ENCODE peak calls at places on chromosomes 5 and 9, in six cellular contexts. A is GM13977, H is mesothelial cell of epicardium, X is nephron progenitor cell, G is right atrium auricular region, Q is fibroblast of lung. Z is an unnamed sample.

GRCh38 chr5:58241383-58241782 is 218.5 kb downstream of the PLK2 start:
- DNase-seq in A (no peak), H (no peak), X (no peak), G (no peak), Q (peak), Z (peak)

GRCh38 chr5:156879665-156880285 is 29.7 kb downstream of the PPP1R2B start:
- DNase-seq in A (peak), H (no peak), X (no peak), G (no peak), Q (no peak), Z (no peak)

GRCh38 chr5:78507531-78507930 is 141.0 kb downstream of the LHFPL2 start:
- DNase-seq in A (no peak), H (no peak), X (no peak), G (no peak), Q (no peak), Z (no peak)

GRCh38 chr9:36148652-36149051 is 12.1 kb downstream of the GLIPR2 start:
- DNase-seq in A (peak), H (peak), X (no peak), G (peak), Q (peak), Z (peak)

GRCh38 chr5:175290379-175290778 is 153.6 kb downstream of the DRD1 start:
- DNase-seq in A (no peak), H (no peak), X (no peak), G (no peak), Q (no peak), Z (no peak)

GRCh38 chr5:43469671-43470396 is 13.8 kb downstream of the TMEM267 start:
- DNase-seq in A (no peak), H (no peak), X (no peak), G (no peak), Q (no peak), Z (no peak)

GRCh38 chr5:423233-423565 is 19.8 kb upstream of the EXOC3 start:
- DNase-seq in A (no peak), H (no peak), X (no peak), G (no peak), Q (no peak), Z (no peak)

GRCh38 chr5:65721050-65721774 is 697 bp downstream of the SGTB start:
- DNase-seq in A (peak), H (peak), X (peak), G (peak), Q (peak), Z (peak)

GRCh38 chr5:7616897-7617296 is 221.0 kb downstream of the ADCY2 start:
- DNase-seq in A (no peak), H (no peak), X (no peak), G (no peak), Q (no peak), Z (no peak)

GRCh38 chr5:30368064-30368463 is 825.4 kb upstream of the CDH6 start:
- DNase-seq in A (no peak), H (no peak), X (no peak), G (no peak), Q (no peak), Z (no peak)

GRCh38 chr5:72509401-72509800 is 2.2 kb upstream of the ZNF366 start:
- DNase-seq in A (no peak), H (no peak), X (no peak), G (peak), Q (no peak), Z (no peak)

GRCh38 chr9:114470121-114470520 is 35.2 kb downstream of the WHRN start:
- DNase-seq in A (no peak), H (no peak), X (no peak), G (no peak), Q (no peak), Z (no peak)

GRCh38 chr5:157670662-157671591 is at the start of gene C5orf52:
- DNase-seq in A (peak), H (peak), X (peak), G (peak), Q (peak), Z (peak)

GRCh38 chr5:75337366-75338021 is 474 bp downstream of the HMGCR start:
- DNase-seq in A (no peak), H (peak), X (no peak), G (peak), Q (peak), Z (no peak)

GRCh38 chr5:77867914-77868313 is 91.8 kb upstream of the TBCA start:
- DNase-seq in A (no peak), H (no peak), X (no peak), G (no peak), Q (no peak), Z (no peak)

GRCh38 chr9:116644099-116644688 is 42.9 kb upstream of the TRIM32 start:
- DNase-seq in A (no peak), H (no peak), X (no peak), G (no peak), Q (peak), Z (no peak)

GRCh38 chr5:80569086-80569960 is 757 bp downstream of the ANKRD34B start:
- DNase-seq in A (peak), H (peak), X (peak), G (peak), Q (no peak), Z (no peak)

GRCh38 chr9:85600675-85601263 is 141.0 kb downstream of the AGTPBP1 start:
- DNase-seq in A (no peak), H (no peak), X (no peak), G (no peak), Q (no peak), Z (no peak)

GRCh38 chr5:155827949-155828348 is 499.0 kb upstream of the SGCD start:
- DNase-seq in A (peak), H (no peak), X (no peak), G (no peak), Q (no peak), Z (no peak)

GRCh38 chr9:107395126-107395525 is 94.4 kb downstream of the KLF4 start:
- DNase-seq in A (no peak), H (no peak), X (no peak), G (no peak), Q (no peak), Z (no peak)

GRCh38 chr9:89278997-89279739 is 31.8 kb upstream of the CKS2 start:
- DNase-seq in A (peak), H (no peak), X (peak), G (no peak), Q (peak), Z (peak)

GRCh38 chr9:130337318-130337717 is 71.8 kb downstream of the HMCN2 start:
- DNase-seq in A (no peak), H (no peak), X (no peak), G (no peak), Q (no peak), Z (no peak)

GRCh38 chr5:10702911-10703491 is 58.0 kb downstream of the DAP start:
- DNase-seq in A (no peak), H (no peak), X (no peak), G (no peak), Q (peak), Z (no peak)

GRCh38 chr9:117546894-117547293 is 132.0 kb upstream of the ASTN2 start:
- DNase-seq in A (no peak), H (no peak), X (no peak), G (no peak), Q (no peak), Z (no peak)

GRCh38 chr5:78295035-78295961 is 800 bp upstream of the AP3B1 start:
- DNase-seq in A (peak), H (peak), X (peak), G (no peak), Q (peak), Z (no peak)

GRCh38 chr5:79516986-79517385 is 3.1 kb upstream of the HOMER1 start:
- DNase-seq in A (no peak), H (no peak), X (no peak), G (no peak), Q (no peak), Z (no peak)

GRCh38 chr9:86275962-86276361 is 6.4 kb downstream of the ISCA1 start:
- DNase-seq in A (no peak), H (no peak), X (no peak), G (no peak), Q (no peak), Z (peak)

GRCh38 chr9:96509848-96510247 is 59.9 kb downstream of the HABP4 start:
- DNase-seq in A (no peak), H (no peak), X (no peak), G (no peak), Q (no peak), Z (no peak)

GRCh38 chr9:120885968-120886367 is 9.0 kb upstream of the PHF19 start:
- DNase-seq in A (no peak), H (no peak), X (no peak), G (no peak), Q (no peak), Z (no peak)

GRCh38 chr9:21568484-21568883 is 86.4 kb upstream of the IFNE start:
- DNase-seq in A (no peak), H (no peak), X (no peak), G (no peak), Q (no peak), Z (no peak)

GRCh38 chr5:126811515-126812198 is 34.7 kb downstream of the LMNB1 start:
- DNase-seq in A (no peak), H (no peak), X (no peak), G (no peak), Q (peak), Z (peak)

GRCh38 chr5:146126068-146126467 is 20.7 kb upstream of the PLAC8L1 start:
- DNase-seq in A (no peak), H (no peak), X (no peak), G (no peak), Q (no peak), Z (no peak)

GRCh38 chr5:146124580-146124979 is 19.2 kb upstream of the PLAC8L1 start:
- DNase-seq in A (no peak), H (no peak), X (no peak), G (no peak), Q (no peak), Z (no peak)

GRCh38 chr5:146130440-146131045 is 25.2 kb upstream of the PLAC8L1 start:
- DNase-seq in A (no peak), H (no peak), X (no peak), G (no peak), Q (peak), Z (peak)
- TF ChIP-seq CTCF in A (peak), H (peak), X (peak), G (peak), Q (peak), Z (peak)

GRCh38 chr5:2206244-2207108 is 323.8 kb upstream of the IRX4 start:
- DNase-seq in A (no peak), H (no peak), X (no peak), G (no peak), Q (no peak), Z (no peak)

GRCh38 chr5:2207416-2207950 is 324.8 kb upstream of the IRX4 start:
- DNase-seq in A (no peak), H (no peak), X (no peak), G (no peak), Q (no peak), Z (no peak)

GRCh38 chr5:2205596-2205995 is 322.9 kb upstream of the IRX4 start:
- DNase-seq in A (no peak), H (no peak), X (no peak), G (peak), Q (no peak), Z (no peak)

GRCh38 chr5:2207109-2207399 is 324.3 kb upstream of the IRX4 start:
- DNase-seq in A (no peak), H (no peak), X (no peak), G (no peak), Q (no peak), Z (no peak)

GRCh38 chr5:2207966-2208544 is 325.3 kb upstream of the IRX4 start:
- DNase-seq in A (no peak), H (no peak), X (peak), G (no peak), Q (peak), Z (no peak)
- TF ChIP-seq CTCF in A (no peak), H (no peak), X (peak), G (no peak), Q (no peak), Z (no peak)

GRCh38 chr9:132663851-132664250 is 5.9 kb downstream of the DDX31 start:
- DNase-seq in A (no peak), H (no peak), X (no peak), G (no peak), Q (no peak), Z (no peak)
- TF ChIP-seq CTCF in A (no peak), H (no peak), X (no peak), G (no peak), Q (no peak), Z (no peak)

GRCh38 chr5:137234973-137235943 is 263.9 kb downstream of the SPOCK1 start:
- DNase-seq in A (no peak), H (no peak), X (no peak), G (no peak), Q (peak), Z (no peak)
- TF ChIP-seq CTCF in A (no peak), H (no peak), X (no peak), G (no peak), Q (no peak), Z (no peak)

GRCh38 chr5:168877132-168877895 is 298.1 kb upstream of the PANK3 start:
- DNase-seq in A (no peak), H (no peak), X (peak), G (no peak), Q (no peak), Z (no peak)

GRCh38 chr5:168875839-168876238 is 296.7 kb upstream of the PANK3 start:
- DNase-seq in A (no peak), H (no peak), X (no peak), G (no peak), Q (peak), Z (peak)

GRCh38 chr5:168876419-168876818 is 297.3 kb upstream of the PANK3 start:
- DNase-seq in A (no peak), H (no peak), X (no peak), G (no peak), Q (no peak), Z (no peak)

GRCh38 chr5:168872246-168872645 is 293.1 kb upstream of the PANK3 start:
- DNase-seq in A (no peak), H (no peak), X (no peak), G (no peak), Q (no peak), Z (no peak)

GRCh38 chr5:168874713-168875380 is 295.7 kb upstream of the PANK3 start:
- DNase-seq in A (no peak), H (no peak), X (no peak), G (no peak), Q (peak), Z (peak)
- TF ChIP-seq CTCF in A (no peak), H (no peak), X (peak), G (no peak), Q (peak), Z (peak)

GRCh38 chr5:122156724-122157325 is 27.5 kb downstream of the ZNF474 start:
- DNase-seq in A (peak), H (no peak), X (no peak), G (no peak), Q (peak), Z (peak)
- TF ChIP-seq CTCF in A (no peak), H (no peak), X (peak), G (no peak), Q (peak), Z (peak)

GRCh38 chr5:177049285-177049684 is 26.8 kb downstream of the ZNF346 start:
- DNase-seq in A (no peak), H (no peak), X (no peak), G (no peak), Q (no peak), Z (no peak)
- TF ChIP-seq CTCF in A (peak), H (no peak), X (no peak), G (no peak), Q (no peak), Z (no peak)

DNA sequence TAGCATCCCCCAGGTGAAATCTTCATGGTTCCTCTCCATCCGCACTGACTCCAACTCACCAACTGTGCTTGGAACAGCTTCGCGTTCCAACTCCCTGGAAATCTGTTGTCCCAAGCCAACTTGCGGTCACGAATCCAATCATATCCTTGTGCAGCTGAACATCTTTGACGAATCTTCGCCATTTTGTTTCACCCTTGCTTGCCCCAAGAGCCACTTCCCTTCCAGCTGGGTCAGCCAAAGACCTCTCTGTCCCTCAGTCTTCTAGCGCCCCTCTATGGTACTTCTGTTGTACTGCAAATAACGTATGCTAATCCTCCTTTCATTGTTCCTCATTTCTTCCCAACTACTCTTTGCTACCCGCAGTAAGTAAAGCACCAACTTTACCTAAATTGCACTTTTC is 61.0 kb upstream of the TARS1 start:
- DNase-seq in A (no peak), H (no peak), X (peak), G (no peak), Q (no peak), Z (peak)
- TF ChIP-seq CTCF in A (peak), H (no peak), X (peak), G (no peak), Q (peak), Z (peak)

Z was measured in cardiac fibroblast.